ENCODE peak calls at places on chromosomes 5 and 9, in four cellular contexts. One of them, this sample, is unnamed.
A peak's percentile ranks its signal among the peaks of the same experiment; 100 is the strongest.

GRCh38 chr9:117706421-117707150 is 2.4 kb downstream of the TLR4 start:
- DNase-seq in spleen: no peak
- DNase-seq in stomach: no peak
- DNase-seq in tibial nerve: no peak
- DNase-seq in this sample: no peak

GRCh38 chr9:120435066-120435465 is 144.9 kb downstream of the CDK5RAP2 start:
- DNase-seq in spleen: no peak
- DNase-seq in stomach: no peak
- DNase-seq in tibial nerve: no peak
- DNase-seq in this sample: no peak

GRCh38 chr9:76086521-76086920 is 196.0 kb downstream of the PCSK5 start:
- DNase-seq in spleen: no peak
- DNase-seq in stomach: no peak
- DNase-seq in tibial nerve: no peak
- DNase-seq in this sample: no peak

GRCh38 chr9:1927546-1927945 is 87.6 kb upstream of the SMARCA2 start:
- DNase-seq in spleen: no peak
- DNase-seq in stomach: no peak
- DNase-seq in tibial nerve: no peak
- DNase-seq in this sample: no peak

GRCh38 chr5:177023247-177023703 is 779 bp downstream of the ZNF346 start:
- DNase-seq in spleen: no peak
- DNase-seq in stomach: no peak
- DNase-seq in tibial nerve: no peak
- DNase-seq in this sample: peak; percentile 86

GRCh38 chr9:96382175-96382574 is 1.3 kb downstream of the SLC35D2 start:
- DNase-seq in spleen: no peak
- DNase-seq in stomach: no peak
- DNase-seq in tibial nerve: no peak
- DNase-seq in this sample: no peak

GRCh38 chr5:67578011-67578410 is 381.4 kb upstream of the CD180 start:
- DNase-seq in spleen: no peak
- DNase-seq in stomach: no peak
- DNase-seq in tibial nerve: no peak
- DNase-seq in this sample: no peak

GRCh38 chr5:113343343-113343742 is 91.4 kb downstream of the TSSK1B start:
- DNase-seq in spleen: no peak
- DNase-seq in stomach: no peak
- DNase-seq in tibial nerve: no peak
- DNase-seq in this sample: no peak

GRCh38 chr5:151134228-151134627 is 23.4 kb downstream of the ANXA6 start:
- DNase-seq in spleen: peak; percentile 70
- DNase-seq in stomach: peak; percentile 35
- DNase-seq in tibial nerve: no peak
- DNase-seq in this sample: no peak

GRCh38 chr9:75027187-75028107 is 646 bp downstream of the CARNMT1 start:
- DNase-seq in spleen: peak; percentile 93
- DNase-seq in stomach: peak; percentile 68
- DNase-seq in tibial nerve: no peak
- DNase-seq in this sample: peak; percentile 90

GRCh38 chr5:92641031-92641962 is 939.7 kb downstream of the NR2F1-AS1 start:
- DNase-seq in spleen: no peak
- DNase-seq in stomach: no peak
- DNase-seq in tibial nerve: no peak
- DNase-seq in this sample: no peak

GRCh38 chr9:114289571-114290481 is 33.1 kb upstream of the ORM1 start:
- DNase-seq in spleen: peak; percentile 62
- DNase-seq in stomach: no peak
- DNase-seq in tibial nerve: peak; percentile 7
- DNase-seq in this sample: peak; percentile 83

GRCh38 chr5:102286465-102286864 is 9.6 kb downstream of the SLCO4C1 start:
- DNase-seq in spleen: no peak
- DNase-seq in stomach: no peak
- DNase-seq in tibial nerve: no peak
- DNase-seq in this sample: no peak

GRCh38 chr5:116249648-116250047 is 164.8 kb downstream of the COMMD10 start:
- DNase-seq in spleen: no peak
- DNase-seq in stomach: no peak
- DNase-seq in tibial nerve: no peak
- DNase-seq in this sample: no peak

GRCh38 chr9:75200892-75201470 is 112.7 kb downstream of the OSTF1 start:
- DNase-seq in spleen: no peak
- DNase-seq in stomach: no peak
- DNase-seq in tibial nerve: no peak
- DNase-seq in this sample: no peak

GRCh38 chr9:77927265-77927664 is 104.3 kb downstream of the GNAQ start:
- DNase-seq in spleen: no peak
- DNase-seq in stomach: no peak
- DNase-seq in tibial nerve: no peak
- DNase-seq in this sample: no peak

GRCh38 chr9:27368317-27368985 is 71.5 kb upstream of the EQTN start:
- DNase-seq in spleen: no peak
- DNase-seq in stomach: no peak
- DNase-seq in tibial nerve: peak; percentile 29
- DNase-seq in this sample: no peak

GRCh38 chr5:116448450-116448849 is 126.2 kb downstream of the SEMA6A start:
- DNase-seq in spleen: no peak
- DNase-seq in stomach: no peak
- DNase-seq in tibial nerve: no peak
- DNase-seq in this sample: no peak

GRCh38 chr5:60604771-60605170 is 95.2 kb downstream of the DEPDC1B start:
- DNase-seq in spleen: no peak
- DNase-seq in stomach: no peak
- DNase-seq in tibial nerve: no peak
- DNase-seq in this sample: no peak

GRCh38 chr9:120477534-120478001 is 102.4 kb downstream of the CDK5RAP2 start:
- DNase-seq in spleen: no peak
- DNase-seq in stomach: peak; percentile 57
- DNase-seq in tibial nerve: peak; percentile 33
- DNase-seq in this sample: no peak

GRCh38 chr9:129336601-129337286 is 158.7 kb upstream of the IER5L start:
- DNase-seq in spleen: peak; percentile 87
- DNase-seq in stomach: peak; percentile 67
- DNase-seq in tibial nerve: no peak
- DNase-seq in this sample: no peak
- H3K4me1 ChIP-seq in spleen: peaks cover 38% of the 10 kb centered on the region
- H3K4me1 ChIP-seq in stomach: peaks cover 52% of the 10 kb centered on the region
- H3K4me1 ChIP-seq in tibial nerve: no peaks in the 10 kb centered on the region
- H3K4me1 ChIP-seq in this sample: peaks cover 84% of the 10 kb centered on the region

DNA sequence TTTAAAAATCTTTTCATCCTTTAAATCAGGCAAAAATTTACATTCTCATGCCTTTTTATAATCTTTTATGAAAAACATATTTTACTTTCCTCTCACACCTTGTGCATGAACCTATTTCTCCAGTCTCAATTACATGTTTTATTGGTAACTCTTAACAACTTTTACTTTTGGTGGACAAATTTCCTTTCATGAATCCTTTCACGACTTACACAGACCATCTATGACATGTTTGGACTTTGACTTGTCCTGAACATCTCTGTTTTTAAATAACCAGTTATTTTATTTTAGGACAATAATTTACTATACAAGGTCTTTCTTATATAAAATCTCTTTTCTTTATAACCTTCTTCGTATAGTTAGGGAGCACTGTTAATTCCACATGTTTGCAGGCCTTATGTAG is 26.5 kb upstream of the MTMR12 start:
- DNase-seq in spleen: no peak
- DNase-seq in stomach: no peak
- DNase-seq in tibial nerve: no peak
- DNase-seq in this sample: no peak
- TF ChIP-seq POLR2A in spleen: no peak
- TF ChIP-seq POLR2A in stomach: no peak
- TF ChIP-seq POLR2A in tibial nerve: no peak
- TF ChIP-seq POLR2A in this sample: no peak

DNA sequence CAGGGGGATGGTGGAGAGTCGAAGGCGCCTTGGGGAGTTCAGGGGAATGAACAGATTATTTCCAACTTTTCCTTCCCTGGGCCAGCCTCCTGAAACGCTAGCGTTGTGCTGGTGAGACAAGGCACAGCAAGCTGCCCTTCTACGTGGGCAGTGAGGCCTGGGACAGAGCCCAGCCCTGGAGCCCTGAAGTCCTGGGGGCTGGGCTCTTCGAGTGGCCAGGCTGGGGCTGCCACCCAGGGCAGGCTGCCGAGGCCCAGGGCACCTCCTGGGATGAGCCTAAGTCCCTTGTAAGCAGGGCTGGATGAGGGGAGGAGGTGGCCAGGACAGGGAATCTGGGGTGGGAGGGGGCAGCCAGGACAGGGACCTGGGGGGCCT is 1.4 kb upstream of the LCN12 start:
- DNase-seq in spleen: no peak
- DNase-seq in stomach: no peak
- DNase-seq in tibial nerve: no peak
- DNase-seq in this sample: no peak
- H3K4me3 ChIP-seq in spleen: peak overlapping the region; percentile 75
- H3K4me3 ChIP-seq in stomach: peak overlapping the region; percentile 66
- H3K4me3 ChIP-seq in tibial nerve: peak overlapping the region; percentile 68
- H3K4me3 ChIP-seq in this sample: no peak overlapping the region

GRCh38 chr5:9765421-9765820 is 135.3 kb upstream of the TAS2R1 start:
- DNase-seq in spleen: no peak
- DNase-seq in stomach: no peak
- DNase-seq in tibial nerve: no peak
- DNase-seq in this sample: no peak
- H3K4me1 ChIP-seq in spleen: no peaks in the 10 kb centered on the region
- H3K4me1 ChIP-seq in stomach: no peaks in the 10 kb centered on the region
- H3K4me1 ChIP-seq in tibial nerve: no peaks in the 10 kb centered on the region
- H3K4me1 ChIP-seq in this sample: no peaks in the 10 kb centered on the region

GRCh38 chr5:132259061-132259851 is 1.8 kb downstream of the PDLIM4 start:
- DNase-seq in spleen: peak; percentile 73
- DNase-seq in stomach: peak; percentile 16
- DNase-seq in tibial nerve: peak; percentile 69
- DNase-seq in this sample: no peak
- TF ChIP-seq POLR2A in spleen: no peak
- TF ChIP-seq POLR2A in stomach: no peak
- TF ChIP-seq POLR2A in tibial nerve: peak; percentile 55
- TF ChIP-seq POLR2A in this sample: peak; percentile 13

DNA sequence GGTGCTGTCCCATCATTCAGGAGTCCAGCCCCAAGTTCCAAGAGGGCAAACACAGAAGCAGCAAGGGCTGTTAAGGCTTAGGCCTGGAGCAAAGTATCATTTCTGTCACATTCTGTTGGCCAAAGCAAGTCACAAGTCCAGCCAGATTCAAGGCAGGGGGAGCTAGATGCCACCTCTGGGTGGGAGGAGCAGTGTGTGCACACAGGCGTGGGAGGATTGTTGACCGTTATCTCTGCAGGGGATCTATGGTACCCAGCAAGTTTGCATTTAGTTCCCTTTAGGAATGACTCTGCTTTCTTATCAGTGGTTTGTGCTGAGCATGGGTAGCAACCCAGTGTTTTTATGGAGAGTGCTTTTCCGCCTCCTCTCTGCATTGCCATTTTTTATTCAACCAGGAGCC is 278.9 kb downstream of the NR3C1 start:
- DNase-seq in spleen: no peak
- DNase-seq in stomach: no peak
- DNase-seq in tibial nerve: no peak
- DNase-seq in this sample: no peak
- H3K4me3 ChIP-seq in spleen: no peak overlapping the region
- H3K4me3 ChIP-seq in stomach: no peak overlapping the region
- H3K4me3 ChIP-seq in tibial nerve: no peak overlapping the region
- H3K4me3 ChIP-seq in this sample: no peak overlapping the region

GRCh38 chr5:77157732-77158532 is 52.5 kb upstream of the PDE8B start:
- DNase-seq in spleen: no peak
- DNase-seq in stomach: no peak
- DNase-seq in tibial nerve: no peak
- DNase-seq in this sample: no peak

GRCh38 chr5:77146896-77147295 is 59.8 kb upstream of the ZBED3 start:
- DNase-seq in spleen: no peak
- DNase-seq in stomach: no peak
- DNase-seq in tibial nerve: no peak
- DNase-seq in this sample: no peak

GRCh38 chr5:77156379-77156778 is 54.1 kb upstream of the PDE8B start:
- DNase-seq in spleen: no peak
- DNase-seq in stomach: no peak
- DNase-seq in tibial nerve: no peak
- DNase-seq in this sample: no peak

GRCh38 chr5:77155179-77155839 is 55.2 kb upstream of the PDE8B start:
- DNase-seq in spleen: no peak
- DNase-seq in stomach: no peak
- DNase-seq in tibial nerve: no peak
- DNase-seq in this sample: no peak

GRCh38 chr5:77152441-77152840 is 58.0 kb upstream of the PDE8B start:
- DNase-seq in spleen: no peak
- DNase-seq in stomach: no peak
- DNase-seq in tibial nerve: no peak
- DNase-seq in this sample: no peak
- H3K4me1 ChIP-seq in spleen: no peaks in the 10 kb centered on the region
- H3K4me1 ChIP-seq in stomach: no peaks in the 10 kb centered on the region
- H3K4me1 ChIP-seq in tibial nerve: no peaks in the 10 kb centered on the region
- H3K4me1 ChIP-seq in this sample: no peaks in the 10 kb centered on the region

This sample was measured in vagina.